ENCODE peak calls at places on chromosomes 12 and 14, in ten cellular contexts. Y is K562, P is adrenal gland, Q is A549, Z is HepG2, T is stomach, F is breast epithelium, W is heart left ventricle, E is body of pancreas, D is right lobe of liver. L is an unnamed sample. For H3K9me3, the result is how much of the 10 kb centered on the place peaks cover.

GRCh38 chr14:21103165-21103709 is 2.4 kb downstream of the TMEM253 start:
- DNase-seq in T (no peak), F (no peak), Q (peak), D (no peak), W (no peak), E (no peak), Y (no peak), Z (no peak), P (no peak), L (no peak)

GRCh38 chr12:85580562-85581168 is 255.5 kb downstream of the RASSF9 start:
- DNase-seq in F (no peak), W (peak), Y (no peak), E (no peak), D (no peak), P (peak), Q (no peak), T (no peak), Z (no peak), L (no peak)

GRCh38 chr14:64878775-64879634 is 702 bp downstream of the SPTB start:
- DNase-seq in D (no peak), Y (peak), W (peak), T (no peak), P (no peak), Q (peak), Z (no peak), E (peak), F (no peak), L (peak)

GRCh38 chr12:59055204-59055839 is 135.0 kb upstream of the LRIG3 start:
- DNase-seq in Z (no peak), P (no peak), F (no peak), Q (peak), E (no peak), Y (no peak), W (no peak), D (no peak), T (no peak), L (no peak)

GRCh38 chr14:70771781-70772212 is 37.5 kb downstream of the MAP3K9 start:
- DNase-seq in P (no peak), Q (no peak), T (no peak), F (no peak), E (no peak), D (no peak), W (no peak), Z (no peak), Y (no peak), L (no peak)

GRCh38 chr12:15556411-15556810 is 232.8 kb downstream of the EPS8 start:
- DNase-seq in E (no peak), T (no peak), P (no peak), W (no peak), F (no peak), D (no peak), Q (no peak), Z (no peak), Y (no peak), L (no peak)

GRCh38 chr14:51240804-51241380 is 845 bp downstream of the TMX1 start:
- DNase-seq in F (no peak), T (no peak), D (no peak), P (no peak), Q (no peak), E (no peak), Z (no peak), W (no peak), Y (no peak), L (no peak)

GRCh38 chr12:131135311-131135785 is 181.6 kb downstream of the ADGRD1 start:
- DNase-seq in D (no peak), F (no peak), Y (no peak), T (no peak), W (no peak), E (no peak), Z (no peak), Q (no peak), P (no peak), L (no peak)

GRCh38 chr14:94885481-94886155 is 115.7 kb upstream of the GSC start:
- DNase-seq in W (no peak), E (no peak), D (no peak), Q (no peak), P (no peak), Y (no peak), F (no peak), T (no peak), Z (no peak), L (no peak)

GRCh38 chr14:106044949-106045596 is 518.7 kb downstream of the TMEM121 start:
- DNase-seq in Z (peak), Y (peak), Q (peak), D (peak), F (no peak), P (peak), T (peak), W (no peak), E (peak), L (peak)

GRCh38 chr14:94654071-94654974 is 42.1 kb downstream of the SERPINA3 start:
- DNase-seq in W (no peak), D (no peak), T (no peak), F (no peak), E (peak), Z (peak), P (peak), Q (no peak), Y (no peak), L (no peak)

GRCh38 chr12:117680311-117680710 is 288.5 kb downstream of the KSR2 start:
- DNase-seq in Q (no peak), T (no peak), D (no peak), Y (no peak), E (no peak), F (no peak), W (no peak), P (no peak), Z (no peak), L (no peak)

GRCh38 chr12:12474931-12475485 is 87.7 kb downstream of the DUSP16 start:
- DNase-seq in D (no peak), W (peak), Y (peak), P (no peak), E (no peak), T (no peak), Q (no peak), Z (no peak), F (no peak), L (no peak)

GRCh38 chr12:81296556-81297305 is 218.9 kb downstream of the ACSS3 start:
- DNase-seq in Y (no peak), P (no peak), D (no peak), T (no peak), W (no peak), F (no peak), Z (no peak), E (no peak), Q (no peak), L (no peak)

GRCh38 chr12:115450017-115450416 is 766.0 kb upstream of the TBX3 start:
- DNase-seq in D (no peak), Q (no peak), Z (no peak), P (no peak), W (no peak), T (no peak), Y (no peak), E (no peak), F (no peak), L (no peak)

GRCh38 chr14:31124197-31124596 is 83.4 kb downstream of the HECTD1 start:
- DNase-seq in P (no peak), F (no peak), Y (no peak), W (no peak), T (no peak), Z (no peak), Q (no peak), E (no peak), D (no peak), L (no peak)

GRCh38 chr12:87836190-87836589 is 193.0 kb downstream of the C12orf50 start:
- DNase-seq in T (no peak), Q (no peak), E (no peak), D (no peak), P (no peak), Y (no peak), W (no peak), F (no peak), Z (no peak), L (no peak)

GRCh38 chr12:55931317-55931779 is 386 bp downstream of the DGKA start:
- DNase-seq in P (no peak), Y (peak), W (no peak), F (no peak), Q (peak), D (no peak), E (peak), Z (no peak), T (no peak), L (peak)

GRCh38 chr14:94665121-94665520 is 52.9 kb downstream of the SERPINA3 start:
- DNase-seq in Z (no peak), Q (no peak), F (no peak), Y (no peak), T (no peak), W (no peak), D (no peak), P (no peak), E (no peak), L (no peak)

GRCh38 chr12:4201333-4202105 is 72.0 kb upstream of the CCND2 start:
- DNase-seq in T (no peak), F (no peak), Z (no peak), Q (no peak), D (no peak), Y (no peak), W (no peak), P (no peak), E (no peak), L (no peak)

GRCh38 chr12:62252576-62252975 is 7.6 kb upstream of the USP15 start:
- DNase-seq in Q (no peak), F (no peak), P (no peak), Z (no peak), Y (no peak), W (no peak), D (no peak), T (no peak), E (no peak), L (no peak)

GRCh38 chr12:53122961-53123468 is 19.7 kb downstream of the SOAT2 start:
- DNase-seq in E (no peak), Z (no peak), D (no peak), F (no peak), T (no peak), P (no peak), Y (no peak), Q (no peak), W (no peak), L (no peak)

GRCh38 chr14:75752907-75753594 is 92.0 kb downstream of the TTLL5 start:
- DNase-seq in T (no peak), Y (no peak), Z (no peak), W (no peak), D (no peak), P (no peak), F (no peak), E (no peak), Q (no peak), L (no peak)

GRCh38 chr12:15469342-15469741 is 147.0 kb downstream of the PTPRO start:
- DNase-seq in Y (no peak), F (no peak), T (no peak), W (no peak), P (no peak), Q (no peak), E (no peak), Z (no peak), D (no peak), L (no peak)

GRCh38 chr14:63205850-63206249 is 1.6 kb downstream of the RHOJ start:
- DNase-seq in Z (no peak), Q (no peak), F (no peak), D (no peak), Y (no peak), P (no peak), E (no peak), W (no peak), T (no peak), L (no peak)

GRCh38 chr14:61511558-61511924 is 183.8 kb upstream of the HIF1A start:
- DNase-seq in F (no peak), Y (no peak), D (no peak), W (no peak), Z (no peak), E (no peak), Q (no peak), T (no peak), P (peak), L (peak)

GRCh38 chr12:27012239-27012981 is 1.8 kb downstream of the TM7SF3 start:
- DNase-seq in P (no peak), Q (no peak), Y (no peak), F (no peak), Z (peak), D (no peak), E (peak), W (no peak), T (no peak), L (peak)

GRCh38 chr12:77118696-77119095 is 53.3 kb upstream of the E2F7 start:
- DNase-seq in P (no peak), F (no peak), Z (no peak), T (no peak), D (no peak), W (no peak), E (no peak), Q (no peak), Y (no peak), L (no peak)

GRCh38 chr12:2057041-2057792 is 4.4 kb downstream of the CACNA1C start:
- DNase-seq in Q (no peak), F (no peak), E (peak), P (peak), Z (peak), Y (peak), W (peak), T (peak), D (peak), L (peak)

GRCh38 chr12:124196236-124196635 is 98.7 kb upstream of the RFLNA start:
- DNase-seq in Z (no peak), E (no peak), D (no peak), F (no peak), P (no peak), Q (no peak), T (no peak), Y (no peak), W (no peak), L (no peak)

GRCh38 chr14:64841121-64841611 is 38.5 kb downstream of the SPTB start:
- DNase-seq in Y (peak), P (peak), Z (peak), F (no peak), Q (peak), W (peak), T (no peak), D (no peak), E (no peak), L (no peak)

GRCh38 chr12:57840701-57841100 is 5.8 kb downstream of the CTDSP2 start:
- DNase-seq in D (no peak), P (peak), E (no peak), W (peak), Z (peak), Y (peak), F (no peak), T (peak), Q (no peak), L (peak)

GRCh38 chr14:98114122-98114895 is 1157.7 kb downstream of the BCL11B start:
- DNase-seq in D (no peak), Q (no peak), Y (no peak), W (no peak), Z (no peak), F (no peak), T (no peak), P (no peak), E (no peak), L (no peak)

GRCh38 chr12:121678721-121679300 is 9.4 kb upstream of the MORN3 start:
- DNase-seq in D (no peak), T (no peak), P (no peak), F (no peak), Q (no peak), Z (no peak), E (no peak), Y (peak), W (no peak), L (peak)

GRCh38 chr12:89393551-89394121 is 41.3 kb upstream of the DUSP6 start:
- DNase-seq in W (no peak), F (no peak), D (no peak), Q (no peak), E (no peak), Y (peak), T (no peak), Z (no peak), P (no peak), L (no peak)

GRCh38 chr12:95633671-95634465 is 82.6 kb upstream of the USP44 start:
- DNase-seq in W (no peak), F (no peak), T (no peak), D (no peak), E (no peak), Y (no peak), P (no peak), Q (no peak), Z (no peak), L (no peak)

GRCh38 chr14:103721334-103722120 is 5.9 kb downstream of the ZFYVE21 start:
- DNase-seq in D (no peak), Y (no peak), E (no peak), F (no peak), P (no peak), T (no peak), Q (peak), W (no peak), Z (no peak), L (no peak)

GRCh38 chr12:23055004-23055403 is 430.0 kb downstream of the ETNK1 start:
- DNase-seq in W (no peak), P (no peak), Y (peak), T (no peak), Z (peak), Q (no peak), E (no peak), F (no peak), D (peak), L (no peak)

GRCh38 chr12:68067762-68068376 is 78.6 kb downstream of the IFNG-AS1 start:
- DNase-seq in T (no peak), E (no peak), D (no peak), Z (peak), W (no peak), Q (peak), P (no peak), F (no peak), Y (peak), L (no peak)
- H3K9me3 ChIP-seq in T (under half), E (under half), D (under half), Z (under half), W (under half), Q (under half), P (under half), F (under half), Y (under half), L (under half)

GRCh38 chr12:93208011-93208410 is 169.7 kb upstream of the NUDT4 start:
- DNase-seq in F (no peak), W (no peak), D (no peak), Y (no peak), Z (no peak), Q (no peak), P (no peak), T (no peak), E (no peak), L (no peak)
- H3K27ac ChIP-seq in F (no peak), W (no peak), D (no peak), Y (no peak), Z (no peak), Q (no peak), P (no peak), T (no peak), E (no peak), L (no peak)

DNA sequence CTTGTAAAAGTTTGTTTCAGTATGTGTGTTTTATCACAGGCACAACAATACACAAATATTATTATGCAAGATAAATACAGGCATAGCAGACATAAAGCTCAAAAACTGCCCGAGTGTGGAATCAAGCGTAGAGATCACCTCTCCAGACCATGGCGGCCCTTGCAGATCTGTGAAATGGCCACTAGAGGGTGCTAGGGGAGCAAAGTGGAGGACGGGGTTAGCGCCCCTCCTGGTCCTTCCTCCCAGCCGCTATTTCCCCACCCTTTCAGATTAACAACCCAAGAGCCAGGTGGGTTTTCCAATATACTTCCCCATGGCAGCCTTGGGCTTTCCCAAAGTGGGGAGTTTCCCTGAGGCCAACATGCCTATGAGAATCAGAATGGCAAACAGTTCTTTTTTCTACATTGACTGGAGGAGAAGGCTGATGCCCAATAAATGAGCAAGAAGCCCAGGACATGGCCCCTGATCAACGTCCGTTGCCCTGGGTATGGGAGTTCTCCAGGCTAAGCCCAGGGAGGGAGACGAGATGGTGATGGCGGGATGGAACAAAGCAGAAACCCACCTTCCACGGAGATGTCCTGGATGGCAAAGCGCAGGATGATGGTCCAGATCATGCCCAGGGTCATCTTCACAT is 67.4 kb downstream of the ACTN1 start:
- DNase-seq in Y (peak), P (peak), T (peak), W (peak), Q (peak), F (peak), D (peak), E (peak), Z (peak), L (peak)
- TF ChIP-seq POLR2A in Y (no peak), P (no peak), T (no peak), W (no peak), Q (no peak), F (no peak), D (no peak), E (no peak), Z (no peak), L (no peak)

GRCh38 chr12:133057446-133057845 is 20.1 kb downstream of the ZNF84 start:
- DNase-seq in W (no peak), P (no peak), Q (no peak), Y (no peak), Z (no peak), F (no peak), T (no peak), D (no peak), E (no peak), L (no peak)
- H3K9me3 ChIP-seq in W (under half), P (under half), Q (half or more), Y (half or more), Z (half or more), F (half or more), T (half or more), D (half or more), E (half or more), L (under half)

GRCh38 chr12:104023710-104024109 is 26.3 kb downstream of the GLT8D2 start:
- DNase-seq in Y (no peak), P (no peak), W (no peak), F (no peak), Q (no peak), T (no peak), E (no peak), D (no peak), Z (no peak), L (no peak)
- H3K27ac ChIP-seq in Y (no peak), P (no peak), W (no peak), F (no peak), Q (no peak), T (no peak), E (no peak), D (no peak), Z (no peak), L (no peak)

L was measured in thyroid gland.